ENCODE peak calls at places on chromosomes 3 and 15, in seven cellular contexts. U, Y, J, Q, K, Z and E are unnamed samples.

GRCh38 chr3:190737451-190737850 is 125.0 kb downstream of the GMNC start:
- DNase-seq in U (no peak), Y (no peak), J (no peak), Q (no peak), K (no peak), Z (no peak), E (no peak)

GRCh38 chr15:60626051-60626450 is 147.1 kb upstream of the ICE2 start:
- DNase-seq in U (no peak), Y (no peak), J (no peak), Q (no peak), K (no peak), Z (no peak), E (no peak)

GRCh38 chr15:59292393-59292792 is 80.3 kb downstream of the MYO1E start:
- DNase-seq in U (no peak), Y (no peak), J (no peak), Q (no peak), K (no peak), Z (no peak), E (peak)

GRCh38 chr3:146131616-146132410 is 29.2 kb downstream of the PLOD2 start:
- DNase-seq in U (no peak), Y (no peak), J (no peak), Q (no peak), K (no peak), Z (no peak), E (peak)

GRCh38 chr3:56314842-56315241 is 153.4 kb downstream of the ERC2 start:
- DNase-seq in U (no peak), Y (no peak), J (no peak), Q (no peak), K (no peak), Z (no peak), E (peak)

GRCh38 chr3:194817592-194818325 is 132.1 kb downstream of the FAM43A start:
- DNase-seq in U (no peak), Y (no peak), J (no peak), Q (no peak), K (no peak), Z (no peak), E (no peak)

GRCh38 chr15:78182821-78183220 is 33.7 kb downstream of the IDH3A start:
- DNase-seq in U (no peak), Y (no peak), J (no peak), Q (no peak), K (no peak), Z (no peak), E (no peak)

GRCh38 chr3:69700949-69701348 is 38.3 kb upstream of the MITF start:
- DNase-seq in U (no peak), Y (no peak), J (no peak), Q (no peak), K (no peak), Z (no peak), E (no peak)

GRCh38 chr3:118550122-118550521 is 484.5 kb downstream of the IGSF11 start:
- DNase-seq in U (no peak), Y (no peak), J (no peak), Q (no peak), K (no peak), Z (no peak), E (peak)

GRCh38 chr15:31487811-31488436 is 161.3 kb downstream of the KLF13 start:
- DNase-seq in U (peak), Y (no peak), J (no peak), Q (no peak), K (no peak), Z (no peak), E (peak)